ENCODE peak calls at places on chromosomes 13 and 19, in eight cellular contexts. One of them, this sample, is unnamed.

GRCh38 chr19:16587031-16588023 is 15.1 kb upstream of the SLC35E1 start:
- DNase-seq in bronchial epithelial cell: peak
- DNase-seq in MCF 10A: no peak
- DNase-seq in SW480: no peak
- DNase-seq in A172: peak
- DNase-seq in COR-L47: no peak
- DNase-seq in AG04450: no peak
- DNase-seq in activated CD4-positive, alpha-beta T cell treated with anti-CD3 and anti-CD28 coated beads for 48 hours: peak
- DNase-seq in this sample: peak

GRCh38 chr19:7534531-7534980 is 961 bp upstream of the PNPLA6 start:
- DNase-seq in activated CD4-positive, alpha-beta T cell treated with anti-CD3 and anti-CD28 coated beads for 48 hours: peak
- DNase-seq in MCF 10A: peak
- DNase-seq in bronchial epithelial cell: peak
- DNase-seq in COR-L47: peak
- DNase-seq in A172: peak
- DNase-seq in AG04450: peak
- DNase-seq in SW480: peak
- DNase-seq in this sample: no peak

GRCh38 chr13:46183018-46183940 is 1.3 kb upstream of the LCP1 start:
- DNase-seq in SW480: no peak
- DNase-seq in A172: no peak
- DNase-seq in AG04450: no peak
- DNase-seq in activated CD4-positive, alpha-beta T cell treated with anti-CD3 and anti-CD28 coated beads for 48 hours: no peak
- DNase-seq in COR-L47: no peak
- DNase-seq in MCF 10A: no peak
- DNase-seq in bronchial epithelial cell: no peak
- DNase-seq in this sample: no peak

GRCh38 chr13:110643768-110644421 is 28.6 kb downstream of the NAXD start:
- DNase-seq in SW480: no peak
- DNase-seq in COR-L47: no peak
- DNase-seq in MCF 10A: no peak
- DNase-seq in AG04450: no peak
- DNase-seq in A172: no peak
- DNase-seq in activated CD4-positive, alpha-beta T cell treated with anti-CD3 and anti-CD28 coated beads for 48 hours: no peak
- DNase-seq in bronchial epithelial cell: no peak
- DNase-seq in this sample: no peak

GRCh38 chr13:113532156-113532806 is 41.8 kb upstream of the DCUN1D2 start:
- DNase-seq in bronchial epithelial cell: peak
- DNase-seq in AG04450: no peak
- DNase-seq in MCF 10A: no peak
- DNase-seq in A172: peak
- DNase-seq in activated CD4-positive, alpha-beta T cell treated with anti-CD3 and anti-CD28 coated beads for 48 hours: no peak
- DNase-seq in COR-L47: no peak
- DNase-seq in SW480: peak
- DNase-seq in this sample: no peak

GRCh38 chr19:444677-445210 is 16.1 kb downstream of the SHC2 start:
- DNase-seq in A172: no peak
- DNase-seq in COR-L47: no peak
- DNase-seq in SW480: no peak
- DNase-seq in bronchial epithelial cell: no peak
- DNase-seq in AG04450: no peak
- DNase-seq in MCF 10A: no peak
- DNase-seq in activated CD4-positive, alpha-beta T cell treated with anti-CD3 and anti-CD28 coated beads for 48 hours: no peak
- DNase-seq in this sample: no peak

GRCh38 chr13:97435794-97436193 is 1.8 kb downstream of the RAP2A start:
- DNase-seq in bronchial epithelial cell: peak
- DNase-seq in AG04450: no peak
- DNase-seq in COR-L47: no peak
- DNase-seq in activated CD4-positive, alpha-beta T cell treated with anti-CD3 and anti-CD28 coated beads for 48 hours: no peak
- DNase-seq in A172: no peak
- DNase-seq in MCF 10A: peak
- DNase-seq in SW480: peak
- DNase-seq in this sample: peak

GRCh38 chr13:99346328-99347070 is 39.3 kb upstream of the GPR183 start:
- DNase-seq in bronchial epithelial cell: no peak
- DNase-seq in MCF 10A: no peak
- DNase-seq in A172: no peak
- DNase-seq in COR-L47: no peak
- DNase-seq in AG04450: no peak
- DNase-seq in activated CD4-positive, alpha-beta T cell treated with anti-CD3 and anti-CD28 coated beads for 48 hours: no peak
- DNase-seq in SW480: no peak
- DNase-seq in this sample: no peak

GRCh38 chr19:45664575-45664974 is 3.4 kb upstream of the GIPR start:
- DNase-seq in bronchial epithelial cell: no peak
- DNase-seq in A172: no peak
- DNase-seq in COR-L47: no peak
- DNase-seq in activated CD4-positive, alpha-beta T cell treated with anti-CD3 and anti-CD28 coated beads for 48 hours: no peak
- DNase-seq in MCF 10A: no peak
- DNase-seq in AG04450: no peak
- DNase-seq in SW480: no peak
- DNase-seq in this sample: no peak

GRCh38 chr19:51372649-51373504 is at the start of gene NKG7:
- DNase-seq in A172: no peak
- DNase-seq in bronchial epithelial cell: no peak
- DNase-seq in MCF 10A: no peak
- DNase-seq in COR-L47: no peak
- DNase-seq in AG04450: no peak
- DNase-seq in activated CD4-positive, alpha-beta T cell treated with anti-CD3 and anti-CD28 coated beads for 48 hours: peak
- DNase-seq in SW480: no peak
- DNase-seq in this sample: no peak

GRCh38 chr13:52925221-52925620 is 76.8 kb upstream of the PCDH8 start:
- DNase-seq in AG04450: no peak
- DNase-seq in activated CD4-positive, alpha-beta T cell treated with anti-CD3 and anti-CD28 coated beads for 48 hours: no peak
- DNase-seq in A172: no peak
- DNase-seq in COR-L47: no peak
- DNase-seq in bronchial epithelial cell: peak
- DNase-seq in SW480: no peak
- DNase-seq in MCF 10A: no peak
- DNase-seq in this sample: peak

GRCh38 chr13:26538363-26539317 is 18.8 kb upstream of the WASF3 start:
- DNase-seq in bronchial epithelial cell: peak
- DNase-seq in activated CD4-positive, alpha-beta T cell treated with anti-CD3 and anti-CD28 coated beads for 48 hours: no peak
- DNase-seq in A172: no peak
- DNase-seq in SW480: peak
- DNase-seq in MCF 10A: peak
- DNase-seq in AG04450: no peak
- DNase-seq in COR-L47: peak
- DNase-seq in this sample: no peak

GRCh38 chr13:51781246-51782022 is 22.5 kb downstream of the DHRS12 start:
- DNase-seq in COR-L47: peak
- DNase-seq in SW480: peak
- DNase-seq in AG04450: no peak
- DNase-seq in bronchial epithelial cell: peak
- DNase-seq in MCF 10A: peak
- DNase-seq in activated CD4-positive, alpha-beta T cell treated with anti-CD3 and anti-CD28 coated beads for 48 hours: peak
- DNase-seq in A172: no peak
- DNase-seq in this sample: no peak

GRCh38 chr19:14127929-14128509 is 8.4 kb downstream of the ASF1B start:
- DNase-seq in SW480: no peak
- DNase-seq in activated CD4-positive, alpha-beta T cell treated with anti-CD3 and anti-CD28 coated beads for 48 hours: no peak
- DNase-seq in AG04450: no peak
- DNase-seq in bronchial epithelial cell: no peak
- DNase-seq in A172: no peak
- DNase-seq in MCF 10A: no peak
- DNase-seq in COR-L47: no peak
- DNase-seq in this sample: no peak

GRCh38 chr19:47697863-47698609 is 15.2 kb upstream of the EHD2 start:
- DNase-seq in COR-L47: peak
- DNase-seq in AG04450: peak
- DNase-seq in bronchial epithelial cell: peak
- DNase-seq in SW480: peak
- DNase-seq in activated CD4-positive, alpha-beta T cell treated with anti-CD3 and anti-CD28 coated beads for 48 hours: peak
- DNase-seq in MCF 10A: peak
- DNase-seq in A172: peak
- DNase-seq in this sample: peak

GRCh38 chr19:2260341-2260751 is 4.1 kb upstream of the JSRP1 start:
- DNase-seq in SW480: peak
- DNase-seq in A172: peak
- DNase-seq in COR-L47: no peak
- DNase-seq in AG04450: no peak
- DNase-seq in bronchial epithelial cell: peak
- DNase-seq in MCF 10A: peak
- DNase-seq in activated CD4-positive, alpha-beta T cell treated with anti-CD3 and anti-CD28 coated beads for 48 hours: no peak
- DNase-seq in this sample: no peak

GRCh38 chr13:111645598-111646463 is 325.4 kb downstream of the TEX29 start:
- DNase-seq in A172: no peak
- DNase-seq in AG04450: no peak
- DNase-seq in activated CD4-positive, alpha-beta T cell treated with anti-CD3 and anti-CD28 coated beads for 48 hours: no peak
- DNase-seq in SW480: no peak
- DNase-seq in COR-L47: no peak
- DNase-seq in MCF 10A: no peak
- DNase-seq in bronchial epithelial cell: no peak
- DNase-seq in this sample: no peak

GRCh38 chr13:114145256-114145655 is 12.8 kb upstream of the RASA3 start:
- DNase-seq in bronchial epithelial cell: no peak
- DNase-seq in SW480: no peak
- DNase-seq in COR-L47: no peak
- DNase-seq in activated CD4-positive, alpha-beta T cell treated with anti-CD3 and anti-CD28 coated beads for 48 hours: no peak
- DNase-seq in AG04450: no peak
- DNase-seq in A172: no peak
- DNase-seq in MCF 10A: no peak
- DNase-seq in this sample: peak

GRCh38 chr13:96581741-96582140 is 412.5 kb downstream of the OXGR1 start:
- DNase-seq in activated CD4-positive, alpha-beta T cell treated with anti-CD3 and anti-CD28 coated beads for 48 hours: no peak
- DNase-seq in A172: no peak
- DNase-seq in MCF 10A: peak
- DNase-seq in bronchial epithelial cell: peak
- DNase-seq in SW480: no peak
- DNase-seq in COR-L47: no peak
- DNase-seq in AG04450: no peak
- DNase-seq in this sample: no peak

GRCh38 chr13:35882722-35883497 is 248.3 kb downstream of the DCLK1 start:
- DNase-seq in SW480: no peak
- DNase-seq in activated CD4-positive, alpha-beta T cell treated with anti-CD3 and anti-CD28 coated beads for 48 hours: no peak
- DNase-seq in bronchial epithelial cell: no peak
- DNase-seq in A172: peak
- DNase-seq in COR-L47: no peak
- DNase-seq in AG04450: no peak
- DNase-seq in MCF 10A: peak
- DNase-seq in this sample: peak

GRCh38 chr13:33375421-33375820 is 89.9 kb upstream of the STARD13 start:
- DNase-seq in SW480: no peak
- DNase-seq in COR-L47: no peak
- DNase-seq in bronchial epithelial cell: no peak
- DNase-seq in activated CD4-positive, alpha-beta T cell treated with anti-CD3 and anti-CD28 coated beads for 48 hours: no peak
- DNase-seq in MCF 10A: no peak
- DNase-seq in A172: no peak
- DNase-seq in AG04450: no peak
- DNase-seq in this sample: no peak

GRCh38 chr13:42821437-42821836 is 40.1 kb downstream of the FAM216B start:
- DNase-seq in A172: peak
- DNase-seq in MCF 10A: peak
- DNase-seq in bronchial epithelial cell: peak
- DNase-seq in COR-L47: no peak
- DNase-seq in activated CD4-positive, alpha-beta T cell treated with anti-CD3 and anti-CD28 coated beads for 48 hours: no peak
- DNase-seq in SW480: no peak
- DNase-seq in AG04450: peak
- DNase-seq in this sample: no peak

GRCh38 chr13:74111399-74111798 is 22.8 kb downstream of the KLF12 start:
- DNase-seq in COR-L47: no peak
- DNase-seq in bronchial epithelial cell: no peak
- DNase-seq in MCF 10A: no peak
- DNase-seq in A172: no peak
- DNase-seq in SW480: no peak
- DNase-seq in activated CD4-positive, alpha-beta T cell treated with anti-CD3 and anti-CD28 coated beads for 48 hours: no peak
- DNase-seq in AG04450: no peak
- DNase-seq in this sample: no peak

GRCh38 chr13:72514141-72514540 is 213.3 kb downstream of the MZT1 start:
- DNase-seq in AG04450: no peak
- DNase-seq in SW480: no peak
- DNase-seq in A172: no peak
- DNase-seq in MCF 10A: no peak
- DNase-seq in bronchial epithelial cell: peak
- DNase-seq in COR-L47: no peak
- DNase-seq in activated CD4-positive, alpha-beta T cell treated with anti-CD3 and anti-CD28 coated beads for 48 hours: no peak
- DNase-seq in this sample: no peak

GRCh38 chr13:74574964-74575728 is 440.9 kb upstream of the KLF12 start:
- DNase-seq in activated CD4-positive, alpha-beta T cell treated with anti-CD3 and anti-CD28 coated beads for 48 hours: no peak
- DNase-seq in bronchial epithelial cell: no peak
- DNase-seq in SW480: no peak
- DNase-seq in COR-L47: peak
- DNase-seq in A172: no peak
- DNase-seq in AG04450: no peak
- DNase-seq in MCF 10A: no peak
- DNase-seq in this sample: no peak